ENCODE peak calls at places on chromosomes 3 and 15, in nine cellular contexts. H is progenitor cell of endocrine pancreas, W is ovary, D is neural progenitor cell, C is mesothelial cell of epicardium, G is nephron progenitor cell, A is AG09309, L is thoracic aorta, Q is fibroblast of pulmonary artery. Y is an unnamed sample.

GRCh38 chr15:29541309-29541708 is 271.7 kb upstream of the NSMCE3 start:
- DNase-seq in C (no peak), H (no peak), W (no peak), A (no peak), L (no peak), G (no peak), Q (no peak), D (peak; percentile 22), Y (no peak)

GRCh38 chr3:112789787-112790186 is 56.9 kb downstream of the CD200R1L start:
- DNase-seq in D (no peak), L (no peak), A (no peak), W (no peak), Q (no peak), G (no peak), C (no peak), H (no peak), Y (no peak)

GRCh38 chr3:48811524-48811923 is 36.1 kb downstream of the PRKAR2A start:
- DNase-seq in Q (no peak), C (no peak), G (no peak), A (no peak), W (no peak), D (no peak), L (no peak), H (no peak), Y (no peak)

GRCh38 chr3:188076176-188076575 is 77.8 kb upstream of the LPP start:
- DNase-seq in H (no peak), G (no peak), C (no peak), L (no peak), Q (no peak), W (no peak), D (no peak), A (no peak), Y (no peak)

GRCh38 chr3:190533511-190534282 is 19.8 kb downstream of the IL1RAP start:
- DNase-seq in L (peak; percentile 44), H (no peak), A (peak; percentile 99), W (peak; percentile 45), Q (peak; percentile 96), D (no peak), C (no peak), G (no peak), Y (no peak)

GRCh38 chr15:31327674-31328424 is 1.2 kb downstream of the KLF13 start:
- DNase-seq in G (peak; percentile 64), L (no peak), C (peak; percentile 56), D (peak; percentile 70), A (no peak), H (peak; percentile 37), Q (peak; percentile 43), W (peak; percentile 77), Y (peak; percentile 67)

GRCh38 chr15:40279437-40280141 is 3.3 kb downstream of the ANKRD63 start:
- DNase-seq in G (peak; percentile 94), A (no peak), H (peak; percentile 85), Q (peak; percentile 55), C (peak; percentile 89), L (no peak), W (peak; percentile 85), D (peak; percentile 84), Y (peak; percentile 85)

GRCh38 chr3:152026033-152026556 is 152.7 kb downstream of the SUCNR1 start:
- DNase-seq in C (no peak), W (no peak), G (no peak), L (no peak), H (no peak), D (no peak), A (peak; percentile 67), Q (peak; percentile 88), Y (no peak)

GRCh38 chr3:97932387-97932801 is 39.8 kb downstream of the RIOX2 start:
- DNase-seq in Q (peak; percentile 80), C (no peak), L (no peak), H (no peak), A (no peak), D (no peak), W (no peak), G (no peak), Y (no peak)

GRCh38 chr15:78804391-78804792 is 6.9 kb downstream of the ADAMTS7 start:
- DNase-seq in G (peak; percentile 25), C (no peak), L (no peak), Q (no peak), A (no peak), W (no peak), D (peak; percentile 72), H (no peak), Y (no peak)

GRCh38 chr3:159898147-159898546 is 90.5 kb upstream of the IL12A start:
- DNase-seq in Q (no peak), L (no peak), G (no peak), A (no peak), W (no peak), C (no peak), D (no peak), H (no peak), Y (no peak)

GRCh38 chr3:16357191-16357590 is 92.2 kb downstream of the OXNAD1 start:
- DNase-seq in Q (peak; percentile 18), L (no peak), D (no peak), C (no peak), W (no peak), A (no peak), G (no peak), H (no peak), Y (no peak)

GRCh38 chr15:82648257-82649103 is 1.3 kb upstream of the CPEB1 start:
- DNase-seq in G (peak; percentile 25), A (no peak), Q (no peak), D (peak; percentile 65), H (no peak), C (no peak), L (no peak), W (peak; percentile 32), Y (peak; percentile 23)
- TF ChIP-seq CTCF in G (no peak), A (no peak), Q (no peak), D (peak; percentile 40), H (no peak), C (no peak), L (no peak), W (no peak), Y (no peak)

GRCh38 chr3:176078916-176079315 is 1118.4 kb downstream of the TBL1XR1 start:
- DNase-seq in G (no peak), C (no peak), W (no peak), A (peak; percentile 28), Q (no peak), H (no peak), L (no peak), D (no peak), Y (no peak)
- TF ChIP-seq CTCF in G (no peak), C (no peak), W (no peak), A (no peak), Q (no peak), H (no peak), L (no peak), D (no peak), Y (no peak)

GRCh38 chr3:104102386-104102785 is 1264.3 kb upstream of the ALCAM start:
- DNase-seq in L (no peak), D (peak; percentile 64), W (no peak), H (no peak), A (peak; percentile 4), G (peak; percentile 48), Q (peak; percentile 73), C (no peak), Y (peak; percentile 46)
- TF ChIP-seq CTCF in L (peak; percentile 23), D (peak; percentile 80), W (no peak), H (peak; percentile 72), A (peak; percentile 42), G (peak; percentile 67), Q (peak; percentile 83), C (peak; percentile 54), Y (peak; percentile 71)

GRCh38 chr3:153970735-153971347 is 150.3 kb upstream of the ARHGEF26 start:
- DNase-seq in A (no peak), H (no peak), L (no peak), C (no peak), W (no peak), G (no peak), Q (peak; percentile 73), D (no peak), Y (no peak)

GRCh38 chr3:153972862-153973261 is 148.3 kb upstream of the ARHGEF26 start:
- DNase-seq in D (no peak), A (no peak), Q (no peak), W (no peak), G (no peak), C (no peak), H (no peak), L (no peak), Y (no peak)

GRCh38 chr3:153970047-153970446 is 151.1 kb upstream of the ARHGEF26 start:
- DNase-seq in A (no peak), Q (no peak), C (no peak), D (no peak), W (no peak), G (no peak), L (no peak), H (no peak), Y (no peak)

GRCh38 chr3:153963012-153963411 is 158.2 kb upstream of the ARHGEF26 start:
- DNase-seq in H (no peak), D (no peak), W (no peak), C (no peak), Q (no peak), L (no peak), A (no peak), G (no peak), Y (no peak)

DNA sequence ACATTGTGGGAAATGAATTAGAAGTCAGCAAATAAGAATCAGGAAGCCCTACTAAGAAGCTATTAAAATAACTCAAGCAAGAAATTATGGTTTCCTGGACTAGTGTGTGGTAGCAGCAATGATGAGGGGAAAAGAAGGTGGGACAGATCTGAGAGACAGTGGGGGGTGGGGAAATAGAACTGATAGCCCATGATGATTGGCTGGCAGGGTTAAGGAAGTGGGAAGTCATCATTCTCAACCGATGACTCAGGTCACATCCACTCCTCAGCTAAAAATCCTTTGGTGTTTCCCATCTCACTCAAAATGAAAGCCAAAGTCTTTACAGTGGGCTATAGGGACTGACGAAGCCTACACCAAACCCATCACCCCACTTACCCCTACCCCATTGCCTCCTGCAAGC is 153.9 kb upstream of the ARHGEF26 start:
- DNase-seq in G (no peak), C (no peak), L (no peak), H (no peak), A (no peak), W (no peak), D (no peak), Q (no peak), Y (no peak)
- TF ChIP-seq CTCF in G (no peak), C (no peak), L (no peak), H (no peak), A (no peak), W (no peak), D (no peak), Q (no peak), Y (no peak)

GRCh38 chr3:14461006-14461747 is 58.8 kb downstream of the SLC6A6 start:
- DNase-seq in C (no peak), A (no peak), L (no peak), Q (no peak), G (no peak), H (no peak), W (no peak), D (no peak), Y (no peak)

GRCh38 chr3:14461748-14462324 is 59.4 kb downstream of the SLC6A6 start:
- DNase-seq in W (no peak), L (no peak), G (peak; percentile 52), D (peak; percentile 80), A (no peak), H (no peak), Q (peak; percentile 81), C (peak; percentile 56), Y (peak; percentile 80)

GRCh38 chr3:14459787-14460186 is 57.4 kb downstream of the SLC6A6 start:
- DNase-seq in Q (no peak), D (no peak), G (no peak), W (no peak), C (no peak), A (no peak), L (no peak), H (no peak), Y (no peak)

GRCh38 chr3:14459384-14459783 is 57.0 kb downstream of the SLC6A6 start:
- DNase-seq in D (no peak), C (no peak), Q (no peak), L (no peak), G (no peak), W (no peak), H (no peak), A (no peak), Y (no peak)

GRCh38 chr3:14460342-14461005 is 58.1 kb downstream of the SLC6A6 start:
- DNase-seq in A (peak; percentile 94), L (no peak), H (no peak), C (no peak), Q (peak; percentile 98), G (no peak), W (peak; percentile 92), D (no peak), Y (no peak)
- TF ChIP-seq CTCF in A (no peak), L (no peak), H (no peak), C (no peak), Q (no peak), G (no peak), W (no peak), D (no peak), Y (no peak)